ENCODE peak calls at places on chromosomes 2 and 18, in four cellular contexts. One of them, this sample, is unnamed.

GRCh38 chr2:47890711-47891368 is 15.5 kb downstream of the FBXO11 start:
- DNase-seq in left lung: no peak
- DNase-seq in SW 1271: no peak
- DNase-seq in NCI-H774: no peak
- DNase-seq in this sample: no peak

GRCh38 chr18:478679-479078 is 21.8 kb downstream of the COLEC12 start:
- DNase-seq in NCI-H774: no peak
- DNase-seq in left lung: no peak
- DNase-seq in SW 1271: no peak
- DNase-seq in this sample: no peak

GRCh38 chr18:24111936-24112335 is 26.9 kb upstream of the CABYR start:
- DNase-seq in SW 1271: no peak
- DNase-seq in left lung: no peak
- DNase-seq in NCI-H774: no peak
- DNase-seq in this sample: no peak

GRCh38 chr2:27075219-27075871 is 3.1 kb upstream of the EMILIN1 start:
- DNase-seq in left lung: peak
- DNase-seq in NCI-H774: no peak
- DNase-seq in SW 1271: no peak
- DNase-seq in this sample: no peak

GRCh38 chr2:5698171-5698570 is 6.0 kb downstream of the SOX11 start:
- DNase-seq in left lung: no peak
- DNase-seq in SW 1271: no peak
- DNase-seq in NCI-H774: no peak
- DNase-seq in this sample: no peak

GRCh38 chr2:19607400-19607799 is 249.0 kb upstream of the OSR1 start:
- DNase-seq in left lung: no peak
- DNase-seq in NCI-H774: no peak
- DNase-seq in SW 1271: peak
- DNase-seq in this sample: no peak

GRCh38 chr2:200432296-200432695 is 77.6 kb downstream of the KCTD18 start:
- DNase-seq in SW 1271: no peak
- DNase-seq in left lung: no peak
- DNase-seq in NCI-H774: no peak
- DNase-seq in this sample: no peak

GRCh38 chr18:46046126-46046525 is 25.9 kb downstream of the PSTPIP2 start:
- DNase-seq in left lung: no peak
- DNase-seq in NCI-H774: no peak
- DNase-seq in SW 1271: no peak
- DNase-seq in this sample: no peak

GRCh38 chr2:3129867-3130266 is 247.8 kb downstream of the EIPR1 start:
- DNase-seq in left lung: no peak
- DNase-seq in NCI-H774: no peak
- DNase-seq in SW 1271: no peak
- DNase-seq in this sample: peak

GRCh38 chr2:39127973-39128372 is 7.1 kb upstream of the SOS1 start:
- DNase-seq in left lung: no peak
- DNase-seq in SW 1271: no peak
- DNase-seq in NCI-H774: no peak
- DNase-seq in this sample: no peak

GRCh38 chr2:10331702-10332401 is 29.1 kb downstream of the HPCAL1 start:
- DNase-seq in SW 1271: no peak
- DNase-seq in left lung: no peak
- DNase-seq in NCI-H774: peak
- DNase-seq in this sample: no peak

GRCh38 chr2:73970850-73971471 is 13.7 kb upstream of the TET3 start:
- DNase-seq in left lung: peak
- DNase-seq in SW 1271: no peak
- DNase-seq in NCI-H774: peak
- DNase-seq in this sample: no peak

GRCh38 chr2:222319576-222320440 is 21.0 kb upstream of the PAX3 start:
- DNase-seq in NCI-H774: peak
- DNase-seq in SW 1271: peak
- DNase-seq in left lung: peak
- DNase-seq in this sample: no peak

GRCh38 chr18:76963951-76964350 is 141.6 kb downstream of the ZNF236 start:
- DNase-seq in SW 1271: no peak
- DNase-seq in NCI-H774: no peak
- DNase-seq in left lung: no peak
- DNase-seq in this sample: no peak

GRCh38 chr2:95314964-95315611 is 17.9 kb downstream of the KCNIP3 start:
- DNase-seq in SW 1271: peak
- DNase-seq in left lung: peak
- DNase-seq in NCI-H774: peak
- DNase-seq in this sample: no peak

GRCh38 chr2:46311651-46312223 is 14.5 kb downstream of the EPAS1 start:
- DNase-seq in SW 1271: no peak
- DNase-seq in NCI-H774: no peak
- DNase-seq in left lung: no peak
- DNase-seq in this sample: no peak

GRCh38 chr2:150204449-150204848 is 283.0 kb downstream of the RND3 start:
- DNase-seq in NCI-H774: no peak
- DNase-seq in left lung: no peak
- DNase-seq in SW 1271: no peak
- DNase-seq in this sample: no peak

GRCh38 chr18:59787998-59788875 is 91.0 kb upstream of the CCBE1 start:
- DNase-seq in left lung: no peak
- DNase-seq in NCI-H774: no peak
- DNase-seq in SW 1271: no peak
- DNase-seq in this sample: no peak

GRCh38 chr2:239830718-239831271 is 194.3 kb downstream of the NDUFA10 start:
- DNase-seq in SW 1271: no peak
- DNase-seq in left lung: peak
- DNase-seq in NCI-H774: no peak
- DNase-seq in this sample: peak

GRCh38 chr2:5093518-5093917 is 598.7 kb upstream of the SOX11 start:
- DNase-seq in left lung: no peak
- DNase-seq in NCI-H774: no peak
- DNase-seq in SW 1271: no peak
- DNase-seq in this sample: no peak

GRCh38 chr2:69807821-69808540 is 21.5 kb upstream of the GMCL1 start:
- DNase-seq in SW 1271: no peak
- DNase-seq in left lung: no peak
- DNase-seq in NCI-H774: no peak
- DNase-seq in this sample: no peak

GRCh38 chr2:197675246-197675645 is at the start of gene RFTN2:
- DNase-seq in left lung: no peak
- DNase-seq in SW 1271: no peak
- DNase-seq in NCI-H774: no peak
- DNase-seq in this sample: no peak

GRCh38 chr2:145228506-145228905 is 708.6 kb upstream of the ZEB2 start:
- DNase-seq in NCI-H774: no peak
- DNase-seq in left lung: no peak
- DNase-seq in SW 1271: no peak
- DNase-seq in this sample: no peak

GRCh38 chr2:231687133-231687852 is 21.0 kb upstream of the PTMA start:
- DNase-seq in NCI-H774: peak
- DNase-seq in left lung: peak
- DNase-seq in SW 1271: peak
- DNase-seq in this sample: no peak

GRCh38 chr2:141770511-141770910 is 360.3 kb downstream of the LRP1B start:
- DNase-seq in NCI-H774: no peak
- DNase-seq in left lung: no peak
- DNase-seq in SW 1271: no peak
- DNase-seq in this sample: no peak